ENCODE peak calls at places on chromosome 20, in eight cellular contexts. I, D, R, X, K, T, G and E are unnamed samples.

GRCh38 chr20:63160641-63161175 is 55.2 kb downstream of the YTHDF1 start:
- DNase-seq in I (no peak), D (no peak), R (no peak), X (no peak), K (no peak), T (no peak), G (no peak), E (no peak)

GRCh38 chr20:16574656-16575355 is 1.6 kb upstream of the KIF16B start:
- DNase-seq in I (peak), D (peak), R (peak), X (peak), K (peak), T (peak), G (peak), E (peak)

GRCh38 chr20:23178806-23179205 is 92.7 kb upstream of the CD93 start:
- DNase-seq in I (no peak), D (no peak), R (no peak), X (no peak), K (no peak), T (no peak), G (no peak), E (no peak)

GRCh38 chr20:39021748-39022147 is 59.6 kb downstream of the DHX35 start:
- DNase-seq in I (no peak), D (no peak), R (no peak), X (no peak), K (no peak), T (no peak), G (no peak), E (no peak)

GRCh38 chr20:35640724-35641123 is 24.0 kb downstream of the CPNE1 start:
- DNase-seq in I (no peak), D (no peak), R (no peak), X (no peak), K (no peak), T (no peak), G (no peak), E (no peak)

GRCh38 chr20:35135867-35136586 is 11.1 kb downstream of the EDEM2 start:
- DNase-seq in I (no peak), D (no peak), R (peak), X (no peak), K (peak), T (peak), G (no peak), E (no peak)

GRCh38 chr20:44343162-44343675 is 6.4 kb downstream of the R3HDML start:
- DNase-seq in I (no peak), D (no peak), R (no peak), X (no peak), K (no peak), T (no peak), G (no peak), E (no peak)

GRCh38 chr20:760751-761417 is 7.4 kb downstream of the SLC52A3 start:
- DNase-seq in I (peak), D (peak), R (no peak), X (peak), K (peak), T (no peak), G (peak), E (peak)

GRCh38 chr20:59177266-59178250 is 13.9 kb downstream of the ZNF831 start:
- DNase-seq in I (no peak), D (no peak), R (no peak), X (no peak), K (no peak), T (no peak), G (no peak), E (no peak)

GRCh38 chr20:49508435-49509199 is 26.1 kb upstream of the KCNB1 start:
- DNase-seq in I (peak), D (peak), R (peak), X (peak), K (peak), T (peak), G (no peak), E (peak)

GRCh38 chr20:40148886-40149285 is 540.1 kb downstream of the MAFB start:
- DNase-seq in I (no peak), D (no peak), R (no peak), X (no peak), K (no peak), T (no peak), G (no peak), E (no peak)

GRCh38 chr20:63287697-63288580 is 5.0 kb upstream of the COL20A1 start:
- DNase-seq in I (no peak), D (no peak), R (no peak), X (no peak), K (no peak), T (no peak), G (no peak), E (no peak)

GRCh38 chr20:4295226-4295625 is 279.9 kb upstream of the RNF24 start:
- DNase-seq in I (no peak), D (no peak), R (no peak), X (no peak), K (no peak), T (no peak), G (no peak), E (no peak)

GRCh38 chr20:19866070-19866469 is 108.0 kb downstream of the RIN2 start:
- DNase-seq in I (no peak), D (no peak), R (no peak), X (no peak), K (no peak), T (no peak), G (no peak), E (no peak)

GRCh38 chr20:51412333-51412761 is 130.2 kb downstream of the NFATC2 start:
- DNase-seq in I (no peak), D (no peak), R (peak), X (no peak), K (peak), T (peak), G (no peak), E (no peak)

GRCh38 chr20:41213150-41213820 is 75.9 kb downstream of the PLCG1 start:
- DNase-seq in I (no peak), D (no peak), R (peak), X (no peak), K (peak), T (peak), G (no peak), E (no peak)

GRCh38 chr20:361562-361961 is 14.7 kb downstream of the NRSN2 start:
- DNase-seq in I (no peak), D (no peak), R (no peak), X (no peak), K (no peak), T (no peak), G (no peak), E (no peak)

GRCh38 chr20:31985152-31985551 is 17.2 kb downstream of the XKR7 start:
- DNase-seq in I (no peak), D (no peak), R (no peak), X (no peak), K (no peak), T (no peak), G (no peak), E (no peak)

GRCh38 chr20:43537921-43538854 is 20.6 kb upstream of the SGK2 start:
- DNase-seq in I (peak), D (peak), R (peak), X (peak), K (peak), T (peak), G (no peak), E (peak)

GRCh38 chr20:58755751-58756524 is 63.3 kb downstream of the NPEPL1 start:
- DNase-seq in I (no peak), D (no peak), R (no peak), X (no peak), K (no peak), T (no peak), G (no peak), E (no peak)

GRCh38 chr20:52926505-52926904 is 45.7 kb upstream of the TSHZ2 start:
- DNase-seq in I (no peak), D (no peak), R (peak), X (no peak), K (peak), T (peak), G (no peak), E (no peak)

GRCh38 chr20:11891827-11892521 is 25.7 kb upstream of the BTBD3 start:
- DNase-seq in I (peak), D (peak), R (peak), X (peak), K (peak), T (peak), G (no peak), E (peak)

GRCh38 chr20:43320536-43320935 is 130.8 kb upstream of the PTPRT start:
- DNase-seq in I (no peak), D (no peak), R (no peak), X (peak), K (peak), T (no peak), G (no peak), E (no peak)

GRCh38 chr20:50385733-50386640 is 124.2 kb upstream of the PTPN1 start:
- DNase-seq in I (no peak), D (no peak), R (peak), X (no peak), K (no peak), T (no peak), G (no peak), E (no peak)

GRCh38 chr20:39190666-39191570 is 228.8 kb downstream of the DHX35 start:
- DNase-seq in I (peak), D (peak), R (no peak), X (no peak), K (peak), T (peak), G (peak), E (peak)

GRCh38 chr20:38270869-38271608 is 10.5 kb upstream of the KIAA1755 start:
- DNase-seq in I (no peak), D (no peak), R (peak), X (no peak), K (peak), T (peak), G (no peak), E (peak)

GRCh38 chr20:39716796-39717341 is 754.7 kb downstream of the DHX35 start:
- DNase-seq in I (no peak), D (no peak), R (no peak), X (no peak), K (peak), T (peak), G (no peak), E (no peak)

GRCh38 chr20:17530716-17531536 is at the start of gene BFSP1:
- DNase-seq in I (peak), D (peak), R (peak), X (peak), K (peak), T (peak), G (peak), E (no peak)

GRCh38 chr20:8330316-8330784 is 198.3 kb downstream of the PLCB1 start:
- DNase-seq in I (no peak), D (no peak), R (peak), X (no peak), K (no peak), T (no peak), G (no peak), E (no peak)

DNA sequence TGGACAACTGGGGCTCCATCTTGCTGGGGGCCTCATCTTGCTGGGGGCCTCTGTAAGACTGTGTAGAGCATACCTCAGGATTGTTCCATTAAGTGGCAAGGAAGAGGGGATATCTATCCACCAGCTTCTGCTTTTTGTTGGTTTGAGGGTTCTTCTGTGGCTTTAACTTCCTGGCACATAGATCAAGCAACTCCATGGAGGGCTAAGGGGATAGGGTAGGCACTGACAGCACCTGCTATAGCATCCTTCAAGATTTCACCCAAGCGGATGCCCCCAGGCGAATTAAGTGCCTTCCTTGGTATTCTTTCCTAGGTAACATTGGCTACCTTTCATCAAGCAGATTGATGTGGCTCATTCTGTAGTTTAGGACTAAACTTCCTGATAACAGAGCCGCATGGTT is 3.8 kb upstream of the LRRN4 start:
- DNase-seq in I (no peak), D (no peak), R (no peak), X (no peak), K (no peak), T (no peak), G (no peak), E (no peak)
- H3K27ac ChIP-seq in I (no peak), D (no peak), R (no peak), X (no peak), K (no peak), T (no peak), G (no peak), E (no peak)

GRCh38 chr20:61170921-61171320 is 81.1 kb upstream of the CDH4 start:
- DNase-seq in I (no peak), D (no peak), R (no peak), X (no peak), K (no peak), T (no peak), G (no peak), E (no peak)
- TF ChIP-seq EZH2 in I (no peak), D (no peak), R (no peak), X (no peak), K (no peak), T (no peak), G (no peak), E (no peak)

GRCh38 chr20:10359621-10360040 is 74.4 kb downstream of the MKKS start:
- DNase-seq in I (no peak), D (no peak), R (peak), X (no peak), K (no peak), T (peak), G (no peak), E (no peak)

GRCh38 chr20:10357974-10358373 is 76.0 kb downstream of the MKKS start:
- DNase-seq in I (no peak), D (no peak), R (peak), X (peak), K (peak), T (no peak), G (no peak), E (no peak)

GRCh38 chr20:10360878-10361277 is 73.1 kb downstream of the MKKS start:
- DNase-seq in I (no peak), D (no peak), R (no peak), X (no peak), K (no peak), T (peak), G (no peak), E (no peak)

GRCh38 chr20:10356628-10357027 is 77.4 kb downstream of the MKKS start:
- DNase-seq in I (no peak), D (no peak), R (no peak), X (no peak), K (no peak), T (no peak), G (no peak), E (no peak)

GRCh38 chr20:10357061-10357708 is 76.8 kb downstream of the MKKS start:
- DNase-seq in I (no peak), D (no peak), R (no peak), X (no peak), K (no peak), T (peak), G (no peak), E (no peak)
- H3K27ac ChIP-seq in I (no peak), D (no peak), R (no peak), X (no peak), K (no peak), T (no peak), G (no peak), E (no peak)

DNA sequence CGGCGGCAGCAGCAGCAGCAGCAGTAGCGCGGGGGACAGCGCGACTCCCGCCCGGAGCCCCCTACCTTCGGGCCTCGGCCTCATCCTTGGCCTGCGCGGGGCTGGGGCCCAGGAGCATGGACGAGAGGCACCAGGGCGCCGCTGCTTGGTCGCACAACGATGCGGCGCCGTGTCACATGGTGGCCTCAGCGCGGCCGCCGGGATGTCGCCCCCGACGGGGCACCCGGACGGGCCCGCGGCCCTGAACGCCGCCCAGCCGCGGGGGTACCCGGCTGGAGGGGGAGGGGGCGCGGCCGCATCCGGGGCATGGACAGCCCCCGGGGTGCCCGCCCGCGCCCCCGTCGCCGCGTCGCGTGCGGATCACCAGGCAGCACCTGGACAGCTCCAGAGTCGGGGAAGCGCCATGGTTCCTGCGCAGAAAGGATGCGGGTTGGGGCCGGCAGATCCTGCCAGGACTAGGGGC is 57.1 kb downstream of the CDH22 start:
- DNase-seq in I (no peak), D (peak), R (no peak), X (peak), K (peak), T (no peak), G (no peak), E (no peak)
- TF ChIP-seq EZH2 in I (no peak), D (no peak), R (no peak), X (peak), K (no peak), T (peak), G (no peak), E (no peak)

DNA sequence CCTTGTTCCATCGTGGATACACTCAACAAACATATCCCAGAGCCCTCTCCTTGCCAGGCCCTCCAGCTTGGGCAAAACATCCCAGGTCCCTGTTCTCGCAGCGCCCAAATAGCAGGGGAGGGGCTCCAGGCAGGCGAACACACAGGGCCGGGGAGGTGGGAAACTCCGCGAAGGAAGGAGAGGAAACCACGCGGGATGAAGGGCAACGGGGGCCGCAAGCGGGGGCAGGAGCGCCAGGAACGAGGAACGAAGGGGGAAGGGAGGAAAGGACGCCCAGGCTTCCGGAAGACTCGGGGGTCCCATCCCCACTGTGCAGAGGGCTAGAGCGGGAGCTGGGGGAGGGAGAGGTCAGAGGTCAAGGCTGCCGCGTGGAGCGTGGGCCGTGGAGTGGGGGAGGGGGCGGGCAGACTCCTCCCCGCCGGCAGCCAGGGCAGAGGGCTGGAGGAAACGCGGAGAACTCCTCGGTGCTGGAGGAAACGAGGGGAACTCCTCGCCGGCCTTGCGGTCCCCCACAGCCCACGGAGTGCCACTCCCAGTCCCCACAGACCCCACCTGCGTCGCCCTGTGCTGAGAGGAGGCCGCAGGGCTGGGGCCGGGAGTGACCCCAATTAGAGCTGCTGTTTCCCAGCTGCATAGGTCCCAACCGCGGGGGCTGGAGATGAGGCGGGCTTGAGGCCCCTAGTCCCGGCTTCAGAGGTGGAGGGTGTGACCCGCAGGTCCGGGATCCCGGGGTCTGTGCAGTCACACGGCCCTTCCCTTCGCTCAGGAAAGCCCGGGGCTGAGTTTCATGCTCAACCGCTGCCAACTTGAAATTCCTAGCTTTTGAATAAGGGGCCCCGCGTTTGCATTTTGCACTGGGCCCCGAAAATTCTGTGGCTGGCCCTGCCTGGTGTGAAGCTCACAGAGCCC is 1.2 kb upstream of the RBM38 start:
- DNase-seq in I (no peak), D (peak), R (no peak), X (peak), K (no peak), T (no peak), G (no peak), E (no peak)
- H3K27ac ChIP-seq in I (peak), D (no peak), R (no peak), X (no peak), K (no peak), T (no peak), G (no peak), E (peak)

GRCh38 chr20:21701171-21701876 is 4.1 kb upstream of the PAX1 start:
- DNase-seq in I (no peak), D (peak), R (no peak), X (peak), K (no peak), T (no peak), G (no peak), E (no peak)

GRCh38 chr20:21703740-21704407 is 1.6 kb upstream of the PAX1 start:
- DNase-seq in I (no peak), D (peak), R (no peak), X (no peak), K (no peak), T (no peak), G (no peak), E (no peak)

GRCh38 chr20:21702001-21702400 is 3.5 kb upstream of the PAX1 start:
- DNase-seq in I (no peak), D (peak), R (no peak), X (peak), K (no peak), T (no peak), G (no peak), E (no peak)

GRCh38 chr20:21704408-21705385 is 767 bp upstream of the PAX1 start:
- DNase-seq in I (no peak), D (peak), R (no peak), X (peak), K (no peak), T (no peak), G (no peak), E (no peak)

GRCh38 chr20:21702553-21703467 is 2.7 kb upstream of the PAX1 start:
- DNase-seq in I (peak), D (peak), R (peak), X (peak), K (peak), T (no peak), G (no peak), E (no peak)
- TF ChIP-seq EZH2 in I (peak), D (peak), R (no peak), X (peak), K (no peak), T (no peak), G (peak), E (no peak)